ENCODE peak calls at places on chromosome 15, in nine cellular contexts. One of them, this sample, is unnamed.

GRCh38 chr15:76837474-76837873 is 67.7 kb downstream of the SCAPER start:
- DNase-seq in activated CD4-positive, alpha-beta T cell treated with anti-CD3 and anti-CD28 coated beads, Interleukin-2, amount 10 ng/mL, durations not matched to agents 7 days and 5 days: no peak
- DNase-seq in AG09309: no peak
- DNase-seq in RPMI7951: peak
- DNase-seq in stimulated activated CD8-positive, alpha-beta memory T cell treated with anti-CD3 and anti-CD28 coated beads, Interleukin-7, amount 100 ng/mL, for 1 hour: no peak
- DNase-seq in lung: no peak
- DNase-seq in epithelial cell of esophagus: no peak
- DNase-seq in NCI-H526: peak
- DNase-seq in dorsolateral prefrontal cortex: no peak
- DNase-seq in this sample: no peak

GRCh38 chr15:77639431-77639830 is 6.7 kb upstream of the LINGO1 start:
- DNase-seq in dorsolateral prefrontal cortex: no peak
- DNase-seq in epithelial cell of esophagus: no peak
- DNase-seq in RPMI7951: no peak
- DNase-seq in AG09309: no peak
- DNase-seq in lung: no peak
- DNase-seq in activated CD4-positive, alpha-beta T cell treated with anti-CD3 and anti-CD28 coated beads, Interleukin-2, amount 10 ng/mL, durations not matched to agents 7 days and 5 days: no peak
- DNase-seq in NCI-H526: no peak
- DNase-seq in stimulated activated CD8-positive, alpha-beta memory T cell treated with anti-CD3 and anti-CD28 coated beads, Interleukin-7, amount 100 ng/mL, for 1 hour: no peak
- DNase-seq in this sample: no peak

GRCh38 chr15:73584699-73585420 is 48.3 kb downstream of the NPTN start:
- DNase-seq in lung: no peak
- DNase-seq in RPMI7951: no peak
- DNase-seq in epithelial cell of esophagus: no peak
- DNase-seq in NCI-H526: no peak
- DNase-seq in activated CD4-positive, alpha-beta T cell treated with anti-CD3 and anti-CD28 coated beads, Interleukin-2, amount 10 ng/mL, durations not matched to agents 7 days and 5 days: no peak
- DNase-seq in AG09309: no peak
- DNase-seq in dorsolateral prefrontal cortex: no peak
- DNase-seq in stimulated activated CD8-positive, alpha-beta memory T cell treated with anti-CD3 and anti-CD28 coated beads, Interleukin-7, amount 100 ng/mL, for 1 hour: no peak
- DNase-seq in this sample: no peak

GRCh38 chr15:97961067-97961954 is 808 bp downstream of the ARRDC4 start:
- DNase-seq in activated CD4-positive, alpha-beta T cell treated with anti-CD3 and anti-CD28 coated beads, Interleukin-2, amount 10 ng/mL, durations not matched to agents 7 days and 5 days: no peak
- DNase-seq in lung: peak
- DNase-seq in stimulated activated CD8-positive, alpha-beta memory T cell treated with anti-CD3 and anti-CD28 coated beads, Interleukin-7, amount 100 ng/mL, for 1 hour: no peak
- DNase-seq in AG09309: no peak
- DNase-seq in epithelial cell of esophagus: peak
- DNase-seq in dorsolateral prefrontal cortex: peak
- DNase-seq in RPMI7951: peak
- DNase-seq in NCI-H526: no peak
- DNase-seq in this sample: no peak

GRCh38 chr15:80175436-80175835 is 22.6 kb downstream of the FAH start:
- DNase-seq in AG09309: no peak
- DNase-seq in dorsolateral prefrontal cortex: no peak
- DNase-seq in activated CD4-positive, alpha-beta T cell treated with anti-CD3 and anti-CD28 coated beads, Interleukin-2, amount 10 ng/mL, durations not matched to agents 7 days and 5 days: no peak
- DNase-seq in RPMI7951: no peak
- DNase-seq in lung: no peak
- DNase-seq in stimulated activated CD8-positive, alpha-beta memory T cell treated with anti-CD3 and anti-CD28 coated beads, Interleukin-7, amount 100 ng/mL, for 1 hour: no peak
- DNase-seq in epithelial cell of esophagus: no peak
- DNase-seq in NCI-H526: no peak
- DNase-seq in this sample: no peak

GRCh38 chr15:59830873-59831272 is 141.8 kb upstream of the BNIP2 start:
- DNase-seq in epithelial cell of esophagus: peak
- DNase-seq in stimulated activated CD8-positive, alpha-beta memory T cell treated with anti-CD3 and anti-CD28 coated beads, Interleukin-7, amount 100 ng/mL, for 1 hour: no peak
- DNase-seq in activated CD4-positive, alpha-beta T cell treated with anti-CD3 and anti-CD28 coated beads, Interleukin-2, amount 10 ng/mL, durations not matched to agents 7 days and 5 days: no peak
- DNase-seq in dorsolateral prefrontal cortex: no peak
- DNase-seq in AG09309: no peak
- DNase-seq in NCI-H526: no peak
- DNase-seq in lung: no peak
- DNase-seq in RPMI7951: no peak
- DNase-seq in this sample: no peak

GRCh38 chr15:93997071-93997658 is 234.2 kb upstream of the MCTP2 start:
- DNase-seq in NCI-H526: peak
- DNase-seq in dorsolateral prefrontal cortex: no peak
- DNase-seq in AG09309: peak
- DNase-seq in lung: no peak
- DNase-seq in epithelial cell of esophagus: peak
- DNase-seq in stimulated activated CD8-positive, alpha-beta memory T cell treated with anti-CD3 and anti-CD28 coated beads, Interleukin-7, amount 100 ng/mL, for 1 hour: no peak
- DNase-seq in activated CD4-positive, alpha-beta T cell treated with anti-CD3 and anti-CD28 coated beads, Interleukin-2, amount 10 ng/mL, durations not matched to agents 7 days and 5 days: no peak
- DNase-seq in RPMI7951: peak
- DNase-seq in this sample: no peak

GRCh38 chr15:48427960-48428547 is 96.8 kb downstream of the DUT start:
- DNase-seq in NCI-H526: no peak
- DNase-seq in lung: no peak
- DNase-seq in activated CD4-positive, alpha-beta T cell treated with anti-CD3 and anti-CD28 coated beads, Interleukin-2, amount 10 ng/mL, durations not matched to agents 7 days and 5 days: no peak
- DNase-seq in RPMI7951: peak
- DNase-seq in dorsolateral prefrontal cortex: no peak
- DNase-seq in AG09309: peak
- DNase-seq in epithelial cell of esophagus: peak
- DNase-seq in stimulated activated CD8-positive, alpha-beta memory T cell treated with anti-CD3 and anti-CD28 coated beads, Interleukin-7, amount 100 ng/mL, for 1 hour: no peak
- DNase-seq in this sample: no peak

GRCh38 chr15:27826411-27826810 is 272.7 kb downstream of the OCA2 start:
- DNase-seq in stimulated activated CD8-positive, alpha-beta memory T cell treated with anti-CD3 and anti-CD28 coated beads, Interleukin-7, amount 100 ng/mL, for 1 hour: no peak
- DNase-seq in RPMI7951: no peak
- DNase-seq in lung: no peak
- DNase-seq in activated CD4-positive, alpha-beta T cell treated with anti-CD3 and anti-CD28 coated beads, Interleukin-2, amount 10 ng/mL, durations not matched to agents 7 days and 5 days: no peak
- DNase-seq in epithelial cell of esophagus: no peak
- DNase-seq in AG09309: no peak
- DNase-seq in NCI-H526: no peak
- DNase-seq in dorsolateral prefrontal cortex: no peak
- DNase-seq in this sample: no peak

GRCh38 chr15:78695046-78695671 is 54.1 kb upstream of the CHRNB4 start:
- DNase-seq in NCI-H526: no peak
- DNase-seq in lung: peak
- DNase-seq in epithelial cell of esophagus: no peak
- DNase-seq in AG09309: no peak
- DNase-seq in activated CD4-positive, alpha-beta T cell treated with anti-CD3 and anti-CD28 coated beads, Interleukin-2, amount 10 ng/mL, durations not matched to agents 7 days and 5 days: no peak
- DNase-seq in stimulated activated CD8-positive, alpha-beta memory T cell treated with anti-CD3 and anti-CD28 coated beads, Interleukin-7, amount 100 ng/mL, for 1 hour: no peak
- DNase-seq in RPMI7951: no peak
- DNase-seq in dorsolateral prefrontal cortex: no peak
- DNase-seq in this sample: no peak

GRCh38 chr15:56040081-56041035 is 46.9 kb upstream of the NEDD4 start:
- DNase-seq in epithelial cell of esophagus: peak
- DNase-seq in NCI-H526: no peak
- DNase-seq in AG09309: peak
- DNase-seq in lung: peak
- DNase-seq in activated CD4-positive, alpha-beta T cell treated with anti-CD3 and anti-CD28 coated beads, Interleukin-2, amount 10 ng/mL, durations not matched to agents 7 days and 5 days: no peak
- DNase-seq in RPMI7951: peak
- DNase-seq in dorsolateral prefrontal cortex: no peak
- DNase-seq in stimulated activated CD8-positive, alpha-beta memory T cell treated with anti-CD3 and anti-CD28 coated beads, Interleukin-7, amount 100 ng/mL, for 1 hour: no peak
- DNase-seq in this sample: peak

This sample was measured in omental fat pad.